ENCODE peak calls at places on chromosomes 11 and 22, in seven cellular contexts. N, M, X, J, T, W and Y are unnamed samples.

GRCh38 chr11:2290351-2290841 is 11.3 kb downstream of the C11orf21 start:
- DNase-seq in M (no peak), W (peak), T (no peak), J (no peak), N (no peak), X (no peak), Y (no peak)

GRCh38 chr22:22171357-22172218 is 73.0 kb upstream of the VPREB1 start:
- DNase-seq in J (peak), M (no peak), T (no peak), N (no peak), X (no peak), W (peak), Y (no peak)

GRCh38 chr11:115493488-115493887 is 10.7 kb downstream of the CADM1 start:
- DNase-seq in T (no peak), X (no peak), W (no peak), M (no peak), J (no peak), N (no peak), Y (no peak)

GRCh38 chr11:14500181-14500651 is 605 bp upstream of the COPB1 start:
- DNase-seq in M (peak), J (peak), N (peak), X (peak), T (peak), W (peak), Y (no peak)

GRCh38 chr11:47399860-47400812 is 8.3 kb upstream of the SLC39A13 start:
- DNase-seq in M (no peak), N (peak), W (no peak), T (no peak), X (no peak), J (peak), Y (no peak)

GRCh38 chr11:574632-575323 is 1.5 kb upstream of the PHRF1 start:
- DNase-seq in M (no peak), T (no peak), J (no peak), W (no peak), N (no peak), X (no peak), Y (no peak)

GRCh38 chr11:11297578-11297977 is 55.5 kb downstream of the CSNK2A3 start:
- DNase-seq in M (no peak), N (no peak), X (no peak), T (no peak), J (no peak), W (no peak), Y (no peak)

GRCh38 chr11:96324912-96325311 is 18.1 kb downstream of the MAML2 start:
- DNase-seq in N (no peak), T (no peak), W (no peak), J (no peak), X (no peak), M (no peak), Y (no peak)

GRCh38 chr11:3222003-3222855 is 3.6 kb upstream of the MRGPRG start:
- DNase-seq in X (no peak), N (no peak), W (no peak), J (no peak), M (no peak), T (peak), Y (no peak)

GRCh38 chr11:47137476-47137875 is 39.2 kb downstream of the ARFGAP2 start:
- DNase-seq in T (no peak), J (no peak), N (no peak), M (no peak), X (no peak), W (no peak), Y (no peak)

GRCh38 chr22:25747245-25747944 is 5.4 kb downstream of the MYO18B start:
- DNase-seq in J (no peak), N (no peak), M (peak), W (peak), T (no peak), X (no peak), Y (no peak)

GRCh38 chr11:11252403-11252802 is 100.6 kb downstream of the CSNK2A3 start:
- DNase-seq in T (no peak), J (no peak), M (no peak), N (no peak), X (no peak), W (no peak), Y (no peak)

GRCh38 chr22:46687045-46687444 is 51.0 kb downstream of the CERK start:
- DNase-seq in X (no peak), T (no peak), N (no peak), W (no peak), J (no peak), M (no peak), Y (no peak)